ENCODE peak calls at places on chromosomes 13 and 19, in four cellular contexts. P is H1, V is HepG2, D is GM12878. B is an unnamed sample.

GRCh38 chr19:46435009-46435408 is 6.3 kb upstream of the PNMA8C start:
- DNase-seq in P (no peak), V (no peak), D (no peak), B (no peak)

GRCh38 chr19:35756373-35757230 is at the start of gene HSPB6:
- DNase-seq in P (no peak), V (no peak), D (no peak), B (no peak)

GRCh38 chr19:5940260-5941208 is 26.5 kb downstream of the CAPS start:
- DNase-seq in P (no peak), V (no peak), D (no peak), B (no peak)

GRCh38 chr19:18589380-18590272 is 1.0 kb downstream of the REX1BD start:
- DNase-seq in P (peak; percentile 87), V (peak; percentile 65), D (no peak), B (peak; percentile 57)

GRCh38 chr13:75798353-75799245 is 162.5 kb downstream of the LMO7 start:
- DNase-seq in P (no peak), V (no peak), D (no peak), B (no peak)

GRCh38 chr13:87777395-87777794 is 106.2 kb downstream of the SLITRK5 start:
- DNase-seq in P (no peak), V (peak; percentile 63), D (no peak), B (no peak)

GRCh38 chr19:29383696-29384095 is 142.1 kb upstream of the VSTM2B start:
- DNase-seq in P (no peak), V (no peak), D (no peak), B (no peak)

GRCh38 chr13:73040968-73041580 is 17.7 kb upstream of the KLF5 start:
- DNase-seq in P (no peak), V (peak; percentile 24), D (no peak), B (no peak)

GRCh38 chr13:111901301-111901905 is 165.5 kb upstream of the SOX1 start:
- DNase-seq in P (peak; percentile 37), V (no peak), D (no peak), B (no peak)

GRCh38 chr13:66803013-66803739 is 427.0 kb downstream of the PCDH9 start:
- DNase-seq in P (no peak), V (no peak), D (no peak), B (no peak)

GRCh38 chr19:610801-611505 is 21.3 kb downstream of the HCN2 start:
- DNase-seq in P (no peak), V (no peak), D (no peak), B (no peak)
- TF ChIP-seq SUZ12 in P (no peak), V (no peak), D (no peak), B (no peak)

GRCh38 chr19:33434886-33435705 is 61.6 kb downstream of the CEBPG start:
- DNase-seq in P (no peak), V (no peak), D (no peak), B (no peak)
- H3K9ac ChIP-seq in P (no peak overlapping the region), V (no peak overlapping the region), D (no peak overlapping the region), B (no peak overlapping the region)

GRCh38 chr19:55866521-55866920 is 30.2 kb downstream of the NLRP4 start:
- DNase-seq in P (no peak), V (no peak), D (no peak), B (no peak)
- H3K9me3 ChIP-seq in P (peaks cover 84% of the 10 kb centered on the region), V (no peaks in the 10 kb centered on the region), D (no peaks in the 10 kb centered on the region), B (no peaks in the 10 kb centered on the region)

GRCh38 chr19:11203194-11204075 is 6.1 kb upstream of the KANK2 start:
- DNase-seq in P (peak; percentile 88), V (peak; percentile 35), D (no peak), B (no peak)
- TF ChIP-seq SUZ12 in P (no peak), V (no peak), D (no peak), B (no peak)

GRCh38 chr13:94232161-94232560 is 247.3 kb downstream of the DCT start:
- DNase-seq in P (no peak), V (no peak), D (no peak), B (no peak)

GRCh38 chr13:94233831-94234230 is 245.7 kb downstream of the DCT start:
- DNase-seq in P (no peak), V (no peak), D (no peak), B (no peak)

GRCh38 chr13:94233401-94233800 is 246.1 kb downstream of the DCT start:
- DNase-seq in P (no peak), V (no peak), D (no peak), B (no peak)

GRCh38 chr13:94234766-94235165 is 244.7 kb downstream of the DCT start:
- DNase-seq in P (no peak), V (no peak), D (no peak), B (no peak)

GRCh38 chr13:94232956-94233355 is 246.5 kb downstream of the DCT start:
- DNase-seq in P (no peak), V (no peak), D (no peak), B (no peak)
- H3K9ac ChIP-seq in P (no peak overlapping the region), V (no peak overlapping the region), D (no peak overlapping the region), B (no peak overlapping the region)

B was measured in NT2/D1.